ENCODE peak calls at places on chromosomes 3 and 15, in five cellular contexts. Q, V, W, D and M are unnamed samples.

GRCh38 chr3:45787551-45787950 is 8.8 kb downstream of the SLC6A20 start:
- ATAC-seq in V (no peak), Q (no peak), D (no peak), W (no peak), M (no peak)

GRCh38 chr15:57353317-57353804 is 22.9 kb upstream of the CGNL1 start:
- ATAC-seq in Q (no peak), D (no peak), V (no peak), W (no peak), M (no peak)

GRCh38 chr3:121989943-121990342 is 32.1 kb downstream of the ILDR1 start:
- ATAC-seq in V (no peak), W (no peak), D (peak), Q (no peak), M (no peak)

GRCh38 chr15:87502173-87502572 is 754.4 kb downstream of the NTRK3 start:
- ATAC-seq in V (no peak), W (no peak), Q (no peak), D (no peak), M (no peak)

GRCh38 chr3:134766290-134766689 is 28.8 kb upstream of the EPHB1 start:
- ATAC-seq in W (no peak), V (no peak), D (no peak), Q (no peak), M (no peak)

GRCh38 chr3:35640736-35641135 is 1.4 kb downstream of the ARPP21 start:
- ATAC-seq in W (no peak), V (no peak), D (no peak), Q (no peak), M (no peak)

GRCh38 chr3:30518872-30519271 is 87.5 kb upstream of the TGFBR2 start:
- ATAC-seq in D (no peak), V (no peak), W (no peak), Q (peak), M (peak)

GRCh38 chr3:195875482-195876236 is 32.7 kb downstream of the TNK2 start:
- ATAC-seq in W (no peak), D (no peak), Q (no peak), V (no peak), M (no peak)

GRCh38 chr15:67135494-67135893 is 70.1 kb downstream of the SMAD3 start:
- ATAC-seq in W (no peak), D (no peak), V (no peak), Q (peak), M (peak)

GRCh38 chr15:26838742-26839460 is 28.0 kb upstream of the GABRA5 start:
- ATAC-seq in D (no peak), Q (no peak), W (no peak), V (no peak), M (no peak)

GRCh38 chr3:20047341-20047779 is 7.1 kb downstream of the KAT2B start:
- ATAC-seq in Q (no peak), D (no peak), W (no peak), V (no peak), M (no peak)

GRCh38 chr3:11235385-11235784 is 36.8 kb upstream of the ATG7 start:
- ATAC-seq in D (no peak), W (no peak), V (no peak), Q (no peak), M (no peak)

GRCh38 chr3:20924646-20925395 is 738.8 kb upstream of the SGO1 start:
- ATAC-seq in W (no peak), V (no peak), D (no peak), Q (no peak), M (no peak)

GRCh38 chr3:123015596-123015995 is 12.0 kb downstream of the SEMA5B start:
- ATAC-seq in W (peak), V (no peak), D (no peak), Q (no peak), M (no peak)

GRCh38 chr3:29280675-29281264 is at the start of gene RBMS3:
- ATAC-seq in V (peak), Q (peak), W (peak), D (peak), M (peak)

GRCh38 chr3:29283297-29283681 is 2.4 kb downstream of the RBMS3 start:
- ATAC-seq in D (no peak), Q (no peak), W (no peak), V (peak), M (no peak)

GRCh38 chr3:29281265-29282228 is 676 bp downstream of the RBMS3 start:
- ATAC-seq in Q (peak), D (peak), V (peak), W (peak), M (no peak)

GRCh38 chr3:29283739-29284138 is 2.9 kb downstream of the RBMS3 start:
- ATAC-seq in W (no peak), V (peak), D (no peak), Q (no peak), M (no peak)

GRCh38 chr3:29282431-29283296 is 1.8 kb downstream of the RBMS3 start:
- ATAC-seq in V (peak), Q (peak), W (no peak), D (no peak), M (no peak)
- TF ChIP-seq POLR2AphosphoS5 in V (no peak), Q (no peak), W (no peak), D (no peak), M (no peak)

DNA sequence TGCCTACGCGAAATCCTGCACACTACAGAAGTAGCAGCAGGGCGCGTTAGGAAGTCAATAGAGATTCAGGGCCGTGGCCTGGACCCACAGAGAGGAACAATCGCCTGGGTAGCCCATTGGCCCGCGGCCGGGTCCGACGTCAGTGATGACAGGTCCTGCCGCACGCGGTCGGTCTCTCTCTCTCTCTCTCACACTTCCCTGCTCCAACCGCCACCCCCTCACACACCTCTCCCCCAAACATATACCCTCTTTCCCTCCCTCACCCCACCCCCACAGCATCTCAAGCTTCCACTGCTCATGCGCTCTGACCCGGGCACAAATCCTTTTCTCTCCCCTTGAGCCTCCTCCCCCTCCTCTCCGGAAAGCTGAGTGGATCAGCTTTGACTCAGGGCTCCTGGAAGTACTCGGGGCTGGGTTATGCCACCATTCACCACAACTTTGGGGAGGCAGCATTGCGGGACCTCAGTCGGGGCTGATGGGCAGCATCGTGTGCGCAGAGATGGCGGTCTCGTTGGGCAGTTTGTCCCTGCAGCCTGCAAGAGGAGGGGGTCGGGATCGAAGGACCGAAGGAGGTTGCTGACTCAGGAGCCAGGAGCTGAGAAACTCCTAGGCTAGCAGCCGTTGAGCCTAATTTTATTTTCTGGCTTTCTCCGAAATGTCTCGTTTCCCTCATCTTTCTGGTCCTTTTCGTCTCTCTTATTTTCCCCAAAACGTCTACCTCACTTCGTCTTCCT is 9.0 kb downstream of the ZIC4 start:
- ATAC-seq in V (no peak), Q (no peak), D (no peak), W (no peak), M (no peak)
- TF ChIP-seq CTCF in V (no peak), Q (no peak), D (no peak), W (no peak), M (no peak)

GRCh38 chr15:90859234-90860131 is 8.9 kb upstream of the FURIN start:
- ATAC-seq in V (no peak), D (peak), Q (no peak), W (peak), M (no peak)
- H3K4me3 ChIP-seq in V (no peak), D (no peak), Q (no peak), W (no peak), M (no peak)

DNA sequence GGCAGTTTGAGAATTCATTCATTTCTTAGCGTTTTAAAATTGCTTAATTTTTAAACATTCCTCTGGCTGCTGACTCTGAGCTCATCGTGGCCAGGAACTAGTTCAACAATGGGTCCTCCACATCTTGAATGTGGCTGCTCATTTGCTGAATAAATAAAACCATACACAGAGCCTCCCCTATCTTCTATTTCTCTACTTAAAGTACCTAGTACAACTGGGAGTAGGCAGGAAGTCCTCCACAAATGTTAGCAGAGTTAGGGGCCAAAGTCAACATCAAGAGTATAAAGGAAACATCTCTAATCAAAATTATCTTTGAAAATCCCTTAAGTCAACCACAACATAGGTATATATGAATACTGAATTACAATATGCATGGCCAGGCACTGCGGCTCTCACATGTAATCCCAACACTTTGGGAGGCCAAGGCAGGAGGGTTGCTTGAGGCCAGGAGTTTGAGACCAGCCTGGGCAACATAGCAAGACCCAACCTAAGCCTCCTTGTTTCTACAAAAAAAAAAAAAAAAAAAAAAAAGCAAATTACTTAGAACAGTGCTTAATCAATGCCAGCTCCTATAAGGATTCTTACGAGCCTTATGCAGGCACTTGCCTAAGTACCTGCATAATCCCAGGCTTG is 57.5 kb upstream of the LMOD3 start:
- ATAC-seq in Q (no peak), W (no peak), D (no peak), V (no peak), M (no peak)
- TF ChIP-seq POLR2AphosphoS5 in Q (no peak), W (no peak), D (no peak), V (no peak), M (no peak)

GRCh38 chr3:186653984-186654383 is 11.8 kb upstream of the HRG start:
- ATAC-seq in Q (no peak), D (peak), V (no peak), W (peak), M (no peak)
- TF ChIP-seq CTCF in Q (no peak), D (peak), V (no peak), W (peak), M (no peak)

GRCh38 chr3:113533534-113533892 is 1.2 kb downstream of the SIDT1 start:
- ATAC-seq in Q (peak), W (no peak), D (no peak), V (peak), M (no peak)

GRCh38 chr3:113536627-113537101 is 4.3 kb downstream of the SIDT1 start:
- ATAC-seq in V (no peak), D (no peak), W (no peak), Q (no peak), M (no peak)

GRCh38 chr3:113535898-113536297 is 3.5 kb downstream of the SIDT1 start:
- ATAC-seq in W (peak), D (no peak), V (peak), Q (no peak), M (no peak)

GRCh38 chr3:113534365-113534764 is 2.0 kb downstream of the SIDT1 start:
- ATAC-seq in V (peak), W (no peak), D (peak), Q (no peak), M (no peak)

DNA sequence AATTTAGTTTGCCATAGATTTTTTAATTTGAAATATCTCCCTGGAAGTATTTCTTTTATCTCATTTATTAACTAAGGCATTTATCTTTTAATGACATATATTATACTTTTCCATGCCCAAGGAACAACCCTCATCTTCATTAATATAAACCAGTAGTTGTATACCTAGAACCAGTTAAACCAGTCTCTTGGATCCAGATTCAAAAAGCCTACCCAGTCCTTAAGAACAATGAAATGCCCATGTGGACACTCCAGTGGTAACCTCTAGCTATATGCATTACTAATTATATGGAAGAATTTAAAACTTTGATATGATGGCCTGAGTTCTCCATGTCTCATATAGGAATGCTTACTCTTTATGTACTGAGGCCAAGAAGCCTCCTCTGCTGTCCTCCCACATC is 4.8 kb downstream of the SIDT1 start:
- ATAC-seq in D (no peak), V (no peak), W (no peak), Q (no peak), M (no peak)
- H3K4me3 ChIP-seq in D (no peak), V (no peak), W (no peak), Q (no peak), M (no peak)

GRCh38 chr15:35697549-35698299 is 151.8 kb upstream of the DPH6 start:
- ATAC-seq in Q (peak), V (no peak), W (peak), D (no peak), M (peak)
- TF ChIP-seq POLR2AphosphoS5 in Q (peak), V (no peak), W (no peak), D (no peak), M (peak)

GRCh38 chr3:67362686-67363085 is 291.7 kb downstream of the SUCLG2 start:
- ATAC-seq in Q (no peak), W (peak), D (no peak), V (no peak), M (no peak)

GRCh38 chr3:67361323-67361722 is 293.1 kb downstream of the SUCLG2 start:
- ATAC-seq in D (no peak), Q (no peak), W (no peak), V (no peak), M (no peak)

GRCh38 chr3:67361770-67362169 is 292.6 kb downstream of the SUCLG2 start:
- ATAC-seq in D (no peak), Q (no peak), V (no peak), W (no peak), M (no peak)

DNA sequence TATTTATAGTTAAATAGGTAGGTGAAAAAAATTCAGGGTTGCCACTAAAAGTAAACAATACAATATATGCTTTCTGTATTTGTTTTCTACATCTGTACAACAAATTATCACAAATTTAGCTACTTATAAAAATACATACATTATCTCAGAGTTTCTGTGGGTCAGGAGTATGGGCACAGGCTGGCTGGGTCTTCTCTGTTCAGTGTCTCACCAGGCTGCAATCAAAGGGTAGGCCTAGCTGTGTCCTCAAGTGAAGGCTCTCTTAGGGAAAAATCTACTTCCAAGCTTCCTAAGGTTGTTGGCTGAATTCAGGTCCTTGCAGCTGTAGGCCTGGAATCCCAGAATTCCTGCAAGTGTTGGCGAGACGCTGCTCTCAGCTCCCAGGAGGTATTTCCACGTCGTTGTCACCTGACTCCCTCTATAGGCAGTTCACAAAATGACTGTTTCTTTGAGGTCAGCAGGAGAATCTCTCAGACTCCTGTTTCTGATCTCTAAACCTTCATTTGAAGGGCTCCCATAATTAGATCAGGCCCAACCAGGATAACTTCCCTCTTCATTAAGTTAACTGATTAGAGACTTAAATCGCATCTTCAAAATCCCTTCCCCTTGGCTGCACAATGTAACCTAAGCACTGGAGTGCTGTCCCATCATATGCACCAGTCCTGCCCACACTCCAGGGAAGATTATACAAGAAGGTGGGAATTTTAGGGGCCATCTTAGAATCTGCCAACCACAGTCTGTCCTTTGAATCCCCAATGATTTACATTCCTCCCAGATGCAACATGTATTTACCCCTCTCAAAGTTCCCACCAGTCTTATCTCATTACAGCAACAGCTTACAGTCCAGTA is 296.6 kb downstream of the SUCLG2 start:
- ATAC-seq in Q (no peak), W (peak), V (peak), D (peak), M (no peak)
- TF ChIP-seq CTCF in Q (peak), W (peak), V (peak), D (peak), M (no peak)